ENCODE peak calls at places on chromosomes 13 and 19, in seven cellular contexts. One of them, this sample, is unnamed.

GRCh38 chr13:111917086-111917485 is 149.9 kb upstream of the SOX1 start:
- DNase-seq in AG04450: no peak
- DNase-seq in dorsolateral prefrontal cortex: no peak
- DNase-seq in MCF 10A: no peak
- DNase-seq in fibroblast of lung: no peak
- DNase-seq in upper lobe of right lung: peak
- DNase-seq in AG09309: no peak
- DNase-seq in this sample: no peak

GRCh38 chr13:65656740-65657329 is 1573.3 kb downstream of the PCDH9 start:
- DNase-seq in dorsolateral prefrontal cortex: no peak
- DNase-seq in fibroblast of lung: peak
- DNase-seq in AG09309: no peak
- DNase-seq in upper lobe of right lung: no peak
- DNase-seq in AG04450: no peak
- DNase-seq in MCF 10A: peak
- DNase-seq in this sample: no peak

GRCh38 chr19:1837625-1838105 is 10.6 kb downstream of the REXO1 start:
- DNase-seq in AG04450: no peak
- DNase-seq in fibroblast of lung: no peak
- DNase-seq in dorsolateral prefrontal cortex: no peak
- DNase-seq in AG09309: no peak
- DNase-seq in MCF 10A: peak
- DNase-seq in upper lobe of right lung: no peak
- DNase-seq in this sample: peak

GRCh38 chr13:97359181-97360057 is 74.5 kb upstream of the RAP2A start:
- DNase-seq in upper lobe of right lung: no peak
- DNase-seq in AG04450: peak
- DNase-seq in AG09309: peak
- DNase-seq in dorsolateral prefrontal cortex: no peak
- DNase-seq in MCF 10A: peak
- DNase-seq in fibroblast of lung: peak
- DNase-seq in this sample: no peak

GRCh38 chr19:20640023-20640422 is 21.3 kb downstream of the ZNF626 start:
- DNase-seq in AG04450: no peak
- DNase-seq in AG09309: no peak
- DNase-seq in fibroblast of lung: no peak
- DNase-seq in upper lobe of right lung: no peak
- DNase-seq in MCF 10A: no peak
- DNase-seq in dorsolateral prefrontal cortex: no peak
- DNase-seq in this sample: no peak

GRCh38 chr19:38664503-38665211 is 17.2 kb downstream of the ACTN4 start:
- DNase-seq in dorsolateral prefrontal cortex: no peak
- DNase-seq in AG04450: no peak
- DNase-seq in fibroblast of lung: no peak
- DNase-seq in upper lobe of right lung: no peak
- DNase-seq in MCF 10A: no peak
- DNase-seq in AG09309: no peak
- DNase-seq in this sample: no peak

GRCh38 chr19:8453616-8454015 is 8.8 kb downstream of the HNRNPM start:
- DNase-seq in AG04450: no peak
- DNase-seq in AG09309: no peak
- DNase-seq in dorsolateral prefrontal cortex: no peak
- DNase-seq in upper lobe of right lung: no peak
- DNase-seq in MCF 10A: no peak
- DNase-seq in fibroblast of lung: no peak
- DNase-seq in this sample: no peak

GRCh38 chr13:77698211-77699058 is 948 bp downstream of the SLAIN1 start:
- DNase-seq in AG04450: no peak
- DNase-seq in MCF 10A: no peak
- DNase-seq in upper lobe of right lung: peak
- DNase-seq in dorsolateral prefrontal cortex: peak
- DNase-seq in fibroblast of lung: peak
- DNase-seq in AG09309: no peak
- DNase-seq in this sample: peak

GRCh38 chr19:33781996-33782395 is 14.7 kb upstream of the KCTD15 start:
- DNase-seq in upper lobe of right lung: no peak
- DNase-seq in AG09309: no peak
- DNase-seq in AG04450: no peak
- DNase-seq in dorsolateral prefrontal cortex: no peak
- DNase-seq in MCF 10A: no peak
- DNase-seq in fibroblast of lung: peak
- DNase-seq in this sample: no peak

GRCh38 chr13:100544866-100545683 is 43.5 kb downstream of the GGACT start:
- DNase-seq in AG04450: no peak
- DNase-seq in fibroblast of lung: no peak
- DNase-seq in MCF 10A: peak
- DNase-seq in upper lobe of right lung: peak
- DNase-seq in AG09309: no peak
- DNase-seq in dorsolateral prefrontal cortex: no peak
- DNase-seq in this sample: no peak

GRCh38 chr19:44813331-44814131 is 4.6 kb downstream of the BCAM start:
- DNase-seq in MCF 10A: no peak
- DNase-seq in dorsolateral prefrontal cortex: no peak
- DNase-seq in AG09309: no peak
- DNase-seq in fibroblast of lung: no peak
- DNase-seq in AG04450: no peak
- DNase-seq in upper lobe of right lung: no peak
- DNase-seq in this sample: no peak

GRCh38 chr19:15467734-15468214 is 3.4 kb upstream of the RASAL3 start:
- DNase-seq in fibroblast of lung: no peak
- DNase-seq in MCF 10A: no peak
- DNase-seq in AG04450: no peak
- DNase-seq in dorsolateral prefrontal cortex: peak
- DNase-seq in AG09309: no peak
- DNase-seq in upper lobe of right lung: peak
- DNase-seq in this sample: no peak

GRCh38 chr13:68895696-68896095 is 1211.9 kb upstream of the ATXN8OS start:
- DNase-seq in MCF 10A: no peak
- DNase-seq in AG04450: no peak
- DNase-seq in AG09309: no peak
- DNase-seq in dorsolateral prefrontal cortex: no peak
- DNase-seq in fibroblast of lung: peak
- DNase-seq in upper lobe of right lung: no peak
- DNase-seq in this sample: no peak

GRCh38 chr13:111336666-111337065 is 16.2 kb downstream of the TEX29 start:
- DNase-seq in upper lobe of right lung: no peak
- DNase-seq in AG09309: peak
- DNase-seq in dorsolateral prefrontal cortex: no peak
- DNase-seq in fibroblast of lung: peak
- DNase-seq in MCF 10A: no peak
- DNase-seq in AG04450: no peak
- DNase-seq in this sample: no peak

GRCh38 chr19:48726573-48726972 is 7.0 kb upstream of the MAMSTR start:
- DNase-seq in AG09309: no peak
- DNase-seq in AG04450: no peak
- DNase-seq in MCF 10A: no peak
- DNase-seq in upper lobe of right lung: no peak
- DNase-seq in fibroblast of lung: no peak
- DNase-seq in dorsolateral prefrontal cortex: no peak
- DNase-seq in this sample: no peak

GRCh38 chr13:66076417-66076816 is 1153.7 kb downstream of the PCDH9 start:
- DNase-seq in AG04450: peak
- DNase-seq in fibroblast of lung: peak
- DNase-seq in MCF 10A: no peak
- DNase-seq in upper lobe of right lung: no peak
- DNase-seq in dorsolateral prefrontal cortex: no peak
- DNase-seq in AG09309: peak
- DNase-seq in this sample: no peak

GRCh38 chr19:12668937-12669271 is 2.3 kb downstream of the WDR83 start:
- DNase-seq in upper lobe of right lung: peak
- DNase-seq in AG04450: peak
- DNase-seq in AG09309: no peak
- DNase-seq in MCF 10A: peak
- DNase-seq in dorsolateral prefrontal cortex: peak
- DNase-seq in fibroblast of lung: peak
- DNase-seq in this sample: no peak

DNA sequence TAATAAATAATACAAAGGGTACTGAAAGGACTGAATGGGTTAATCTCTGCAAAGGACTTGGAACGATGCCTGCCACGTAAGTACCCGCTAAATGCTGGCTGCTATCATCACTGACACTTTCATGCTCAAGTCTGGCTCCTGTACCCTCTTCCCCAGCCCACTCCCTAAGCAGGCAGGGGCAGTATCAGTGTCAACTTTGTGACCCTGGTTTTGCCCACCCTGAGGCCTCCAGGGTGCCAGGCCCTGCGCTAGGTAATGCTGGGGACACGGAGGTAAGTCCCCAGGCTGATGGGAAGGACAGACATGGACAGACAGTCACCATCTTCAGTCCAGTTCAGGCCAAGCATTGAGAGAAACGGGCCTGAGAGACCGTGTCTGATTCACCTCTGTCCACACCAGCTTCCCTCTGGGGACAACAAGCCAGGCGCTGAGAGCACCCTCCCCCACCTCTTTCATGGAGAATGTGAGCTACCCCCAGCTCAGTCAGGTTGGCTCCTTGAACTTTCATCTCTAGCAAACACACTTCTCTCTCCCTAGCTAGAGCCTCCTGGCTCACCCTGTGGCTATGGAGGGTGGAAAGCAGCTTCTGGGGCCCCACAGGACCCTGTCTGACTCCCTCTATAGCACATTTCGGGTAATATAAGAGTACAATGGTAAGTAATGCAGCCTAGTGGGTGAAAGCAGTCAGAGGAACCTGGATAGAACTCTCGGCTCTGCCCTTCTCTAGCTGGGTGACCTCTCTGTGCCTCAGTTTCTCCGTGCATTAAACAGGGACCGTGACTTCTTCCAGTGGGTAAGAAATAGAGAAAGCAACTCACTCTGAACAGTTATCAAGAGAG is 758 bp downstream of the ETFB start:
- DNase-seq in MCF 10A: peak
- DNase-seq in AG04450: no peak
- DNase-seq in fibroblast of lung: peak
- DNase-seq in dorsolateral prefrontal cortex: no peak
- DNase-seq in upper lobe of right lung: no peak
- DNase-seq in AG09309: no peak
- DNase-seq in this sample: peak
- TF ChIP-seq CTCF in MCF 10A: no peak
- TF ChIP-seq CTCF in AG04450: no peak
- TF ChIP-seq CTCF in fibroblast of lung: peak
- TF ChIP-seq CTCF in dorsolateral prefrontal cortex: no peak
- TF ChIP-seq CTCF in upper lobe of right lung: peak
- TF ChIP-seq CTCF in AG09309: peak
- TF ChIP-seq CTCF in this sample: no peak

GRCh38 chr13:110057052-110057451 is 249.9 kb downstream of the COL4A1 start:
- DNase-seq in AG09309: no peak
- DNase-seq in dorsolateral prefrontal cortex: no peak
- DNase-seq in upper lobe of right lung: no peak
- DNase-seq in fibroblast of lung: no peak
- DNase-seq in AG04450: no peak
- DNase-seq in MCF 10A: no peak
- DNase-seq in this sample: no peak

GRCh38 chr13:110056640-110057039 is 250.3 kb downstream of the COL4A1 start:
- DNase-seq in MCF 10A: no peak
- DNase-seq in upper lobe of right lung: no peak
- DNase-seq in AG04450: no peak
- DNase-seq in fibroblast of lung: no peak
- DNase-seq in dorsolateral prefrontal cortex: no peak
- DNase-seq in AG09309: no peak
- DNase-seq in this sample: no peak

GRCh38 chr13:110054041-110054440 is 252.9 kb downstream of the COL4A1 start:
- DNase-seq in upper lobe of right lung: no peak
- DNase-seq in AG09309: no peak
- DNase-seq in MCF 10A: no peak
- DNase-seq in AG04450: no peak
- DNase-seq in fibroblast of lung: no peak
- DNase-seq in dorsolateral prefrontal cortex: no peak
- DNase-seq in this sample: no peak

DNA sequence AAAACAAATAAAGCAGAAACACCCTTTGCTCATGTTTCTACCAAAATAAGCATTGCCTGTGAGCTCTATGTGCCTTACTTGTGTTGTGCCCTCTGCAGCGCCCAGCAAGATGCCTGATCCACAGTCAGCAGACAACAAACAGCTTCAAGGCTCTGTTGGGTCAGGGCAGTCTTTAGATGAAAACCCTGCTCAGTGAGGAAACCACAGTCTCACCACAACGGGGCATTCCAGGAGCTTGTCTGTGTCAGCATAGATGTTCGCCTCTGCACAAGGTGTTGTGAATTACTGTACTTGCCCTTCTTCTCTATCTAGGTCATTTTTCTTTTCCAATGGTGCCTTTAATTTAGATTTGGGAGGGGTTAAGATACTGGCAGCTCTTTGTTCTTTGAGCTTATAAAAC is 251.9 kb downstream of the COL4A1 start:
- DNase-seq in fibroblast of lung: peak
- DNase-seq in MCF 10A: no peak
- DNase-seq in AG09309: no peak
- DNase-seq in dorsolateral prefrontal cortex: no peak
- DNase-seq in upper lobe of right lung: no peak
- DNase-seq in AG04450: no peak
- DNase-seq in this sample: no peak
- TF ChIP-seq CTCF in fibroblast of lung: no peak
- TF ChIP-seq CTCF in MCF 10A: no peak
- TF ChIP-seq CTCF in AG09309: no peak
- TF ChIP-seq CTCF in dorsolateral prefrontal cortex: no peak
- TF ChIP-seq CTCF in upper lobe of right lung: no peak
- TF ChIP-seq CTCF in AG04450: no peak
- TF ChIP-seq CTCF in this sample: no peak

DNA sequence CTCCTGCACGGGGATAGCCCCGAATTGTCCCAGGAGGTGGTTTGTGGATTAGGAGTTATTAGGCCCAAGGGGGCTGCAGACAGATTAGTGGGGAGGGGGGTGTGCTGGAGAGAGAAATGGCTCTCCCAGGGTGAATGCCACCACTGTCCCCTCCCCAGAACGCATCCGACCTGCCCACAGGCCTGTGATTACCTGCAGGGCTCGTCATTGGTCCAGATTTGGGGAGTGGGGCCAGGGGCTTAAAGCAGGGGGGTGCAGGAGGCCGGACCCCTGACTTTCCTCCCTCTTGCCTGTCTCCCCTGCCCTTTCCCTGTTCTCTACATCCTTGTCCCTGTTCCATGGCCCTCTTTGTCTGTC is 1.2 kb downstream of the NRTN start:
- DNase-seq in AG04450: no peak
- DNase-seq in fibroblast of lung: no peak
- DNase-seq in upper lobe of right lung: no peak
- DNase-seq in AG09309: no peak
- DNase-seq in dorsolateral prefrontal cortex: no peak
- DNase-seq in MCF 10A: no peak
- DNase-seq in this sample: no peak
- TF ChIP-seq CTCF in AG04450: no peak
- TF ChIP-seq CTCF in fibroblast of lung: no peak
- TF ChIP-seq CTCF in upper lobe of right lung: no peak
- TF ChIP-seq CTCF in AG09309: no peak
- TF ChIP-seq CTCF in dorsolateral prefrontal cortex: no peak
- TF ChIP-seq CTCF in MCF 10A: peak
- TF ChIP-seq CTCF in this sample: no peak

GRCh38 chr13:39612023-39612637 is 9.1 kb upstream of the LHFPL6 start:
- DNase-seq in fibroblast of lung: peak
- DNase-seq in MCF 10A: peak
- DNase-seq in AG09309: peak
- DNase-seq in upper lobe of right lung: no peak
- DNase-seq in dorsolateral prefrontal cortex: no peak
- DNase-seq in AG04450: peak
- DNase-seq in this sample: no peak

GRCh38 chr13:39618546-39618945 is 15.6 kb upstream of the LHFPL6 start:
- DNase-seq in dorsolateral prefrontal cortex: no peak
- DNase-seq in AG04450: no peak
- DNase-seq in upper lobe of right lung: no peak
- DNase-seq in fibroblast of lung: no peak
- DNase-seq in MCF 10A: no peak
- DNase-seq in AG09309: no peak
- DNase-seq in this sample: no peak

GRCh38 chr13:39616087-39616694 is 13.2 kb upstream of the LHFPL6 start:
- DNase-seq in AG04450: peak
- DNase-seq in AG09309: no peak
- DNase-seq in fibroblast of lung: peak
- DNase-seq in MCF 10A: peak
- DNase-seq in dorsolateral prefrontal cortex: no peak
- DNase-seq in upper lobe of right lung: no peak
- DNase-seq in this sample: no peak
- TF ChIP-seq CTCF in AG04450: peak
- TF ChIP-seq CTCF in AG09309: peak
- TF ChIP-seq CTCF in fibroblast of lung: peak
- TF ChIP-seq CTCF in MCF 10A: peak
- TF ChIP-seq CTCF in dorsolateral prefrontal cortex: peak
- TF ChIP-seq CTCF in upper lobe of right lung: peak
- TF ChIP-seq CTCF in this sample: peak